ENCODE peak calls at places on chromosomes 12 and 14, in ten cellular contexts. T is GM06990; L is non-pigmented ciliary epithelial cell; F is activated T-cell treated with anti-CD3 and anti-CD28 coated beads for 48 hours; G is GM10248; C is brain microvascular endothelial cell; O is kidney epithelial cell; I is activated CD4-positive, alpha-beta T cell treated with anti-CD3 and anti-CD28 coated beads for 4 hours; X is ascending aorta; P is fibroblast of mammary gland. S is an unnamed sample.
A peak's percentile ranks its signal among the peaks of the same experiment; 100 is the strongest.

GRCh38 chr12:104747956-104748355 is 210.1 kb downstream of the SLC41A2 start:
- DNase-seq in T (no peak), L (no peak), F (no peak), G (no peak), C (no peak), O (no peak), I (peak; percentile 24), X (peak; percentile 43), P (no peak), S (no peak)

GRCh38 chr12:93089805-93090569 is 160.9 kb upstream of the EEA1 start:
- DNase-seq in T (no peak), L (peak; percentile 94), F (no peak), G (no peak), C (peak; percentile 94), O (peak; percentile 82), I (peak; percentile 5), X (no peak), P (peak; percentile 95), S (no peak)

GRCh38 chr14:91417983-91418386 is 365 bp upstream of the CCDC88C start:
- DNase-seq in T (peak; percentile 82), L (no peak), F (peak; percentile 67), G (peak; percentile 65), C (no peak), O (no peak), I (peak; percentile 59), X (no peak), P (no peak), S (peak; percentile 67)

GRCh38 chr12:46959484-46959883 is 119.9 kb upstream of the PCED1B start:
- DNase-seq in T (no peak), L (no peak), F (no peak), G (no peak), C (peak; percentile 86), O (peak; percentile 71), I (no peak), X (no peak), P (peak; percentile 94), S (no peak)

GRCh38 chr12:50050410-50051280 is 6.8 kb upstream of the ASIC1 start:
- DNase-seq in T (no peak), L (no peak), F (no peak), G (no peak), C (no peak), O (no peak), I (no peak), X (peak; percentile 83), P (peak; percentile 61), S (no peak)

GRCh38 chr14:103879570-103880333 is 32.4 kb upstream of the PPP1R13B start:
- DNase-seq in T (no peak), L (no peak), F (no peak), G (no peak), C (no peak), O (peak; percentile 53), I (no peak), X (no peak), P (no peak), S (no peak)

GRCh38 chr14:59484611-59485174 is 376 bp downstream of the JKAMP start:
- DNase-seq in T (no peak), L (no peak), F (no peak), G (no peak), C (no peak), O (no peak), I (no peak), X (no peak), P (peak; percentile 37), S (no peak)

GRCh38 chr12:130552483-130552996 is 163.6 kb downstream of the RIMBP2 start:
- DNase-seq in T (no peak), L (no peak), F (no peak), G (no peak), C (no peak), O (no peak), I (no peak), X (no peak), P (no peak), S (no peak)

GRCh38 chr14:30193791-30194407 is 266.3 kb upstream of the PRKD1 start:
- DNase-seq in T (no peak), L (peak; percentile 70), F (no peak), G (no peak), C (peak; percentile 29), O (no peak), I (no peak), X (no peak), P (peak; percentile 95), S (no peak)

GRCh38 chr12:124618291-124618902 is 51.0 kb upstream of the NCOR2 start:
- DNase-seq in T (no peak), L (no peak), F (no peak), G (no peak), C (no peak), O (no peak), I (no peak), X (no peak), P (no peak), S (no peak)

GRCh38 chr14:55914771-55915170 is 203.4 kb upstream of the PELI2 start:
- DNase-seq in T (no peak), L (no peak), F (no peak), G (no peak), C (no peak), O (peak; percentile 71), I (no peak), X (no peak), P (peak; percentile 38), S (no peak)

GRCh38 chr12:30748150-30748549 is 6.6 kb downstream of the CAPRIN2 start:
- DNase-seq in T (no peak), L (no peak), F (no peak), G (no peak), C (no peak), O (no peak), I (no peak), X (no peak), P (no peak), S (no peak)

GRCh38 chr12:68899251-68899771 is 33.7 kb downstream of the CPM start:
- DNase-seq in T (no peak), L (peak; percentile 54), F (no peak), G (no peak), C (peak; percentile 72), O (peak; percentile 62), I (no peak), X (no peak), P (peak; percentile 97), S (no peak)

GRCh38 chr14:104687601-104688504 is 1.6 kb upstream of the INF2 start:
- DNase-seq in T (no peak), L (no peak), F (no peak), G (no peak), C (no peak), O (peak; percentile 44), I (no peak), X (peak; percentile 85), P (peak; percentile 19), S (no peak)

GRCh38 chr12:48580831-48581230 is 11.0 kb upstream of the LALBA start:
- DNase-seq in T (no peak), L (no peak), F (no peak), G (no peak), C (no peak), O (no peak), I (no peak), X (no peak), P (no peak), S (no peak)

GRCh38 chr12:70607107-70607506 is 30.1 kb downstream of the PTPRB start:
- DNase-seq in T (no peak), L (no peak), F (no peak), G (no peak), C (no peak), O (no peak), I (no peak), X (no peak), P (no peak), S (no peak)

GRCh38 chr12:16482726-16483125 is 123.2 kb downstream of the LMO3 start:
- DNase-seq in T (no peak), L (no peak), F (no peak), G (no peak), C (no peak), O (no peak), I (no peak), X (no peak), P (peak; percentile 25), S (no peak)

GRCh38 chr12:104720346-104721064 is 237.6 kb downstream of the SLC41A2 start:
- DNase-seq in T (peak; percentile 36), L (no peak), F (peak; percentile 46), G (peak; percentile 57), C (peak; percentile 52), O (no peak), I (peak; percentile 60), X (no peak), P (peak; percentile 56), S (peak; percentile 74)

GRCh38 chr12:716506-716905 is 35.9 kb upstream of the WNK1 start:
- DNase-seq in T (no peak), L (no peak), F (peak; percentile 41), G (peak; percentile 43), C (no peak), O (no peak), I (peak; percentile 55), X (no peak), P (no peak), S (peak; percentile 59)

GRCh38 chr14:87732562-87732961 is 260.4 kb downstream of the GALC start:
- DNase-seq in T (no peak), L (no peak), F (no peak), G (no peak), C (no peak), O (no peak), I (no peak), X (no peak), P (no peak), S (no peak)

GRCh38 chr14:98886982-98887381 is 385.0 kb downstream of the BCL11B start:
- DNase-seq in T (no peak), L (no peak), F (no peak), G (no peak), C (no peak), O (no peak), I (no peak), X (no peak), P (no peak), S (no peak)

GRCh38 chr12:26422839-26423398 is 227.5 kb downstream of the SSPN start:
- DNase-seq in T (no peak), L (no peak), F (no peak), G (no peak), C (no peak), O (no peak), I (no peak), X (no peak), P (no peak), S (no peak)

GRCh38 chr14:29576997-29577396 is 350.6 kb downstream of the PRKD1 start:
- DNase-seq in T (no peak), L (no peak), F (no peak), G (peak; percentile 8), C (no peak), O (no peak), I (no peak), X (no peak), P (no peak), S (no peak)

GRCh38 chr14:36097356-36097755 is 79.2 kb downstream of the PTCSC3 start:
- DNase-seq in T (no peak), L (no peak), F (no peak), G (no peak), C (no peak), O (no peak), I (no peak), X (no peak), P (no peak), S (no peak)

GRCh38 chr14:85607571-85608219 is 77.8 kb downstream of the FLRT2 start:
- DNase-seq in T (no peak), L (peak; percentile 81), F (no peak), G (no peak), C (peak; percentile 69), O (peak; percentile 31), I (no peak), X (no peak), P (peak; percentile 96), S (no peak)

GRCh38 chr12:83826112-83826511 is 1086.5 kb downstream of the SLC6A15 start:
- DNase-seq in T (no peak), L (no peak), F (peak; percentile 6), G (peak; percentile 34), C (peak; percentile 52), O (no peak), I (no peak), X (no peak), P (peak; percentile 46), S (peak; percentile 28)

GRCh38 chr14:105375635-105376057 is 22.7 kb upstream of the TEX22 start:
- DNase-seq in T (no peak), L (no peak), F (peak; percentile 50), G (no peak), C (peak; percentile 18), O (no peak), I (no peak), X (no peak), P (peak; percentile 21), S (no peak)

GRCh38 chr12:126781593-126781992 is 1485.4 kb upstream of the TMEM132C start:
- DNase-seq in T (no peak), L (no peak), F (no peak), G (no peak), C (no peak), O (no peak), I (no peak), X (no peak), P (no peak), S (no peak)

S was measured in GM13976.